ENCODE peak calls at places on chromosome 13, in ten cellular contexts. One of them, this sample, is unnamed. For H3K4me1, the result is how much of the 10 kb centered on the place peaks cover.

GRCh38 chr13:36297259-36297599 is 385 bp downstream of the CCDC169 start:
- DNase-seq in neural progenitor cell: no peak
- DNase-seq in A673: peak
- DNase-seq in SK-N-SH: no peak
- DNase-seq in testis: no peak
- DNase-seq in iPS DF 6.9: no peak
- DNase-seq in heart right ventricle: no peak
- DNase-seq in stomach: no peak
- DNase-seq in heart left ventricle: no peak
- DNase-seq in uterus: no peak
- DNase-seq in this sample: no peak

GRCh38 chr13:65789815-65790214 is 1440.3 kb downstream of the PCDH9 start:
- DNase-seq in neural progenitor cell: no peak
- DNase-seq in A673: no peak
- DNase-seq in SK-N-SH: no peak
- DNase-seq in testis: no peak
- DNase-seq in iPS DF 6.9: no peak
- DNase-seq in heart right ventricle: no peak
- DNase-seq in stomach: no peak
- DNase-seq in heart left ventricle: no peak
- DNase-seq in uterus: no peak
- DNase-seq in this sample: no peak

GRCh38 chr13:30898721-30899188 is 7.3 kb upstream of the MEDAG start:
- DNase-seq in neural progenitor cell: no peak
- DNase-seq in A673: no peak
- DNase-seq in SK-N-SH: no peak
- DNase-seq in testis: no peak
- DNase-seq in iPS DF 6.9: no peak
- DNase-seq in heart right ventricle: peak
- DNase-seq in stomach: no peak
- DNase-seq in heart left ventricle: no peak
- DNase-seq in uterus: peak
- DNase-seq in this sample: no peak

GRCh38 chr13:19181621-19182485 is at the start of gene TUBA3C:
- DNase-seq in neural progenitor cell: no peak
- DNase-seq in A673: no peak
- DNase-seq in SK-N-SH: peak
- DNase-seq in testis: peak
- DNase-seq in iPS DF 6.9: no peak
- DNase-seq in heart right ventricle: no peak
- DNase-seq in stomach: peak
- DNase-seq in heart left ventricle: no peak
- DNase-seq in uterus: no peak
- DNase-seq in this sample: peak

GRCh38 chr13:25752957-25753540 is 298.8 kb downstream of the SHISA2 start:
- DNase-seq in neural progenitor cell: no peak
- DNase-seq in A673: no peak
- DNase-seq in SK-N-SH: no peak
- DNase-seq in testis: peak
- DNase-seq in iPS DF 6.9: no peak
- DNase-seq in heart right ventricle: peak
- DNase-seq in stomach: peak
- DNase-seq in heart left ventricle: no peak
- DNase-seq in uterus: peak
- DNase-seq in this sample: peak

GRCh38 chr13:22121340-22121739 is 450.5 kb downstream of the FGF9 start:
- DNase-seq in neural progenitor cell: no peak
- DNase-seq in A673: no peak
- DNase-seq in SK-N-SH: no peak
- DNase-seq in testis: no peak
- DNase-seq in iPS DF 6.9: no peak
- DNase-seq in heart right ventricle: no peak
- DNase-seq in stomach: no peak
- DNase-seq in heart left ventricle: no peak
- DNase-seq in uterus: no peak
- DNase-seq in this sample: no peak

GRCh38 chr13:113022391-113023216 is 53.6 kb downstream of the MCF2L start:
- DNase-seq in neural progenitor cell: peak
- DNase-seq in A673: peak
- DNase-seq in SK-N-SH: no peak
- DNase-seq in testis: no peak
- DNase-seq in iPS DF 6.9: no peak
- DNase-seq in heart right ventricle: no peak
- DNase-seq in stomach: no peak
- DNase-seq in heart left ventricle: no peak
- DNase-seq in uterus: no peak
- DNase-seq in this sample: no peak

GRCh38 chr13:73138276-73138950 is 79.6 kb downstream of the KLF5 start:
- DNase-seq in neural progenitor cell: no peak
- DNase-seq in A673: no peak
- DNase-seq in SK-N-SH: no peak
- DNase-seq in testis: no peak
- DNase-seq in iPS DF 6.9: no peak
- DNase-seq in heart right ventricle: no peak
- DNase-seq in stomach: peak
- DNase-seq in heart left ventricle: no peak
- DNase-seq in uterus: no peak
- DNase-seq in this sample: no peak

GRCh38 chr13:73081256-73081915 is 22.6 kb downstream of the KLF5 start:
- DNase-seq in neural progenitor cell: no peak
- DNase-seq in A673: no peak
- DNase-seq in SK-N-SH: no peak
- DNase-seq in testis: no peak
- DNase-seq in iPS DF 6.9: no peak
- DNase-seq in heart right ventricle: no peak
- DNase-seq in stomach: no peak
- DNase-seq in heart left ventricle: no peak
- DNase-seq in uterus: no peak
- DNase-seq in this sample: no peak

GRCh38 chr13:113448545-113448884 is 4.8 kb downstream of the ADPRHL1 start:
- DNase-seq in neural progenitor cell: no peak
- DNase-seq in A673: no peak
- DNase-seq in SK-N-SH: no peak
- DNase-seq in testis: peak
- DNase-seq in iPS DF 6.9: no peak
- DNase-seq in heart right ventricle: peak
- DNase-seq in stomach: peak
- DNase-seq in heart left ventricle: no peak
- DNase-seq in uterus: no peak
- DNase-seq in this sample: no peak

GRCh38 chr13:112134150-112135075 is 67.5 kb downstream of the SOX1 start:
- DNase-seq in neural progenitor cell: no peak
- DNase-seq in A673: no peak
- DNase-seq in SK-N-SH: no peak
- DNase-seq in testis: no peak
- DNase-seq in iPS DF 6.9: no peak
- DNase-seq in heart right ventricle: no peak
- DNase-seq in stomach: peak
- DNase-seq in heart left ventricle: no peak
- DNase-seq in uterus: no peak
- DNase-seq in this sample: peak

GRCh38 chr13:52809310-52809769 is 39.1 kb downstream of the PCDH8 start:
- DNase-seq in neural progenitor cell: peak
- DNase-seq in A673: peak
- DNase-seq in SK-N-SH: peak
- DNase-seq in testis: peak
- DNase-seq in iPS DF 6.9: peak
- DNase-seq in heart right ventricle: peak
- DNase-seq in stomach: peak
- DNase-seq in heart left ventricle: no peak
- DNase-seq in uterus: no peak
- DNase-seq in this sample: peak

GRCh38 chr13:23436680-23437079 is 3.2 kb upstream of the SACS start:
- DNase-seq in neural progenitor cell: no peak
- DNase-seq in A673: no peak
- DNase-seq in SK-N-SH: no peak
- DNase-seq in testis: no peak
- DNase-seq in iPS DF 6.9: no peak
- DNase-seq in heart right ventricle: no peak
- DNase-seq in stomach: no peak
- DNase-seq in heart left ventricle: no peak
- DNase-seq in uterus: no peak
- DNase-seq in this sample: no peak

GRCh38 chr13:66322193-66322592 is 907.9 kb downstream of the PCDH9 start:
- DNase-seq in neural progenitor cell: no peak
- DNase-seq in A673: no peak
- DNase-seq in SK-N-SH: peak
- DNase-seq in testis: no peak
- DNase-seq in iPS DF 6.9: no peak
- DNase-seq in heart right ventricle: no peak
- DNase-seq in stomach: no peak
- DNase-seq in heart left ventricle: no peak
- DNase-seq in uterus: no peak
- DNase-seq in this sample: no peak

GRCh38 chr13:46489586-46490023 is 63.4 kb upstream of the LRCH1 start:
- DNase-seq in neural progenitor cell: peak
- DNase-seq in A673: peak
- DNase-seq in SK-N-SH: no peak
- DNase-seq in testis: no peak
- DNase-seq in iPS DF 6.9: no peak
- DNase-seq in heart right ventricle: no peak
- DNase-seq in stomach: no peak
- DNase-seq in heart left ventricle: no peak
- DNase-seq in uterus: no peak
- DNase-seq in this sample: no peak

DNA sequence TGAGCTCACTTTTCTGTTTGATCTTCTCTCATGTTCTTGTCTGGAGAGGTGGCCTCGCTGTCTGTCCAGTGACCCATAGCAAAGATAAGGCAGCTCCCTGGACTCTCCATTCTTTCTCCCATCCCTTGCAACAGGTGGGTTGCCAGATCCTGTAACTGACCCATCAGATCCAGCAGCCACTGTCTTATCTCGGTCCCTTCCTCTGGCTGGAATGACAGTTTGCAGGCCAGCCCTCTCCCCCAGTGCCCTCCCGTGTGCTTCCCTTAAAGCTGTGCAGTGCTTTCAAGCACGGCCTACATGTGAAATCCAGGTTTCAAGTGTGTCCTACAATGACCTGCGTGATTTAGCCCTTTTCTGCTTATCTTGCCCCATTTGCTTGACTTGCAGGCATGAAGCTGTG is 3.7 kb downstream of the GTF3A start:
- DNase-seq in neural progenitor cell: no peak
- DNase-seq in A673: no peak
- DNase-seq in SK-N-SH: no peak
- DNase-seq in testis: no peak
- DNase-seq in iPS DF 6.9: no peak
- DNase-seq in heart right ventricle: no peak
- DNase-seq in stomach: no peak
- DNase-seq in heart left ventricle: no peak
- DNase-seq in uterus: no peak
- DNase-seq in this sample: no peak
- H3K4me1 ChIP-seq in neural progenitor cell: under half
- H3K4me1 ChIP-seq in A673: under half
- H3K4me1 ChIP-seq in SK-N-SH: under half
- H3K4me1 ChIP-seq in testis: under half
- H3K4me1 ChIP-seq in iPS DF 6.9: under half
- H3K4me1 ChIP-seq in heart right ventricle: under half
- H3K4me1 ChIP-seq in stomach: half or more
- H3K4me1 ChIP-seq in heart left ventricle: under half
- H3K4me1 ChIP-seq in uterus: under half
- H3K4me1 ChIP-seq in this sample: under half

GRCh38 chr13:20704459-20705069 is 1.1 kb downstream of the IL17D start:
- DNase-seq in neural progenitor cell: no peak
- DNase-seq in A673: no peak
- DNase-seq in SK-N-SH: no peak
- DNase-seq in testis: no peak
- DNase-seq in iPS DF 6.9: no peak
- DNase-seq in heart right ventricle: no peak
- DNase-seq in stomach: no peak
- DNase-seq in heart left ventricle: no peak
- DNase-seq in uterus: no peak
- DNase-seq in this sample: no peak
- H3K4me3 ChIP-seq in neural progenitor cell: peak
- H3K4me3 ChIP-seq in A673: peak
- H3K4me3 ChIP-seq in SK-N-SH: no peak
- H3K4me3 ChIP-seq in testis: peak
- H3K4me3 ChIP-seq in iPS DF 6.9: peak
- H3K4me3 ChIP-seq in heart right ventricle: peak
- H3K4me3 ChIP-seq in stomach: peak
- H3K4me3 ChIP-seq in heart left ventricle: peak
- H3K4me3 ChIP-seq in uterus: peak
- H3K4me3 ChIP-seq in this sample: no peak

GRCh38 chr13:40508767-40509342 is 157.6 kb downstream of the FOXO1 start:
- DNase-seq in neural progenitor cell: no peak
- DNase-seq in A673: no peak
- DNase-seq in SK-N-SH: no peak
- DNase-seq in testis: no peak
- DNase-seq in iPS DF 6.9: no peak
- DNase-seq in heart right ventricle: no peak
- DNase-seq in stomach: no peak
- DNase-seq in heart left ventricle: no peak
- DNase-seq in uterus: no peak
- DNase-seq in this sample: no peak

GRCh38 chr13:40508112-40508511 is 158.3 kb downstream of the FOXO1 start:
- DNase-seq in neural progenitor cell: no peak
- DNase-seq in A673: no peak
- DNase-seq in SK-N-SH: no peak
- DNase-seq in testis: no peak
- DNase-seq in iPS DF 6.9: no peak
- DNase-seq in heart right ventricle: peak
- DNase-seq in stomach: no peak
- DNase-seq in heart left ventricle: no peak
- DNase-seq in uterus: no peak
- DNase-seq in this sample: no peak

GRCh38 chr13:40505196-40505595 is 161.2 kb downstream of the FOXO1 start:
- DNase-seq in neural progenitor cell: no peak
- DNase-seq in A673: no peak
- DNase-seq in SK-N-SH: no peak
- DNase-seq in testis: no peak
- DNase-seq in iPS DF 6.9: no peak
- DNase-seq in heart right ventricle: no peak
- DNase-seq in stomach: no peak
- DNase-seq in heart left ventricle: no peak
- DNase-seq in uterus: no peak
- DNase-seq in this sample: no peak

GRCh38 chr13:40506592-40507446 is 159.6 kb downstream of the FOXO1 start:
- DNase-seq in neural progenitor cell: no peak
- DNase-seq in A673: no peak
- DNase-seq in SK-N-SH: no peak
- DNase-seq in testis: no peak
- DNase-seq in iPS DF 6.9: no peak
- DNase-seq in heart right ventricle: no peak
- DNase-seq in stomach: no peak
- DNase-seq in heart left ventricle: no peak
- DNase-seq in uterus: no peak
- DNase-seq in this sample: no peak

GRCh38 chr13:40509876-40510275 is 156.6 kb downstream of the FOXO1 start:
- DNase-seq in neural progenitor cell: no peak
- DNase-seq in A673: no peak
- DNase-seq in SK-N-SH: no peak
- DNase-seq in testis: no peak
- DNase-seq in iPS DF 6.9: no peak
- DNase-seq in heart right ventricle: no peak
- DNase-seq in stomach: no peak
- DNase-seq in heart left ventricle: no peak
- DNase-seq in uterus: no peak
- DNase-seq in this sample: no peak
- H3K27ac ChIP-seq in neural progenitor cell: no peak
- H3K27ac ChIP-seq in A673: no peak
- H3K27ac ChIP-seq in SK-N-SH: no peak
- H3K27ac ChIP-seq in testis: no peak
- H3K27ac ChIP-seq in iPS DF 6.9: no peak
- H3K27ac ChIP-seq in heart right ventricle: no peak
- H3K27ac ChIP-seq in stomach: no peak
- H3K27ac ChIP-seq in heart left ventricle: no peak
- H3K27ac ChIP-seq in uterus: no peak
- H3K27ac ChIP-seq in this sample: no peak

GRCh38 chr13:88042489-88042888 is 371.3 kb downstream of the SLITRK5 start:
- DNase-seq in neural progenitor cell: no peak
- DNase-seq in A673: no peak
- DNase-seq in SK-N-SH: no peak
- DNase-seq in testis: no peak
- DNase-seq in iPS DF 6.9: no peak
- DNase-seq in heart right ventricle: no peak
- DNase-seq in stomach: no peak
- DNase-seq in heart left ventricle: no peak
- DNase-seq in uterus: no peak
- DNase-seq in this sample: no peak
- H3K4me1 ChIP-seq in neural progenitor cell: under half
- H3K4me1 ChIP-seq in A673: under half
- H3K4me1 ChIP-seq in SK-N-SH: under half
- H3K4me1 ChIP-seq in testis: under half
- H3K4me1 ChIP-seq in iPS DF 6.9: under half
- H3K4me1 ChIP-seq in heart right ventricle: under half
- H3K4me1 ChIP-seq in stomach: under half
- H3K4me1 ChIP-seq in heart left ventricle: under half
- H3K4me1 ChIP-seq in uterus: under half
- H3K4me1 ChIP-seq in this sample: under half

This sample was measured in SJSA1.